ENCODE peak calls at places on chromosomes 16 and 17, in five cellular contexts. R, O, J, S and M are unnamed samples.

GRCh38 chr17:58541249-58541648 is 26.8 kb upstream of the MTMR4 start:
- DNase-seq in R (no peak), O (peak), J (no peak), S (no peak), M (no peak)

GRCh38 chr17:40309031-40309937 is at the start of gene RARA:
- DNase-seq in R (peak), O (peak), J (no peak), S (peak), M (no peak)

GRCh38 chr16:70590722-70591438 is 55.5 kb upstream of the IL34 start:
- DNase-seq in R (no peak), O (no peak), J (no peak), S (no peak), M (no peak)

GRCh38 chr17:17126131-17127110 is 79.7 kb downstream of the PLD6 start:
- DNase-seq in R (no peak), O (no peak), J (no peak), S (no peak), M (no peak)

GRCh38 chr16:72561-73537 is at the start of gene RHBDF1:
- DNase-seq in R (peak), O (no peak), J (no peak), S (peak), M (no peak)

GRCh38 chr17:35683588-35683987 is 47.9 kb upstream of the RASL10B start:
- DNase-seq in R (no peak), O (no peak), J (no peak), S (no peak), M (no peak)

GRCh38 chr16:55830658-55831294 is 2.1 kb downstream of the CES1 start:
- DNase-seq in R (no peak), O (no peak), J (no peak), S (no peak), M (no peak)

GRCh38 chr17:62626719-62627218 is 701 bp upstream of the MRC2 start:
- DNase-seq in R (peak), O (no peak), J (no peak), S (peak), M (peak)

GRCh38 chr17:44278006-44278405 is 10.1 kb upstream of the SLC4A1 start:
- DNase-seq in R (no peak), O (no peak), J (no peak), S (no peak), M (no peak)